ENCODE peak calls at places on chromosomes 6 and 20, in seven cellular contexts. Y is Peyer's patch, N is stomach, H is vagina, A is IMR-90, G is ovary, P is testis. Q is an unnamed sample.

GRCh38 chr6:47922391-47922790 is 140.6 kb downstream of the OPN5 start:
- DNase-seq in Y (no peak), N (no peak), H (no peak), A (no peak), G (no peak), P (no peak), Q (no peak)

GRCh38 chr6:155311076-155311475 is 3.2 kb downstream of the TFB1M start:
- DNase-seq in Y (no peak), N (peak), H (no peak), A (peak), G (no peak), P (no peak), Q (no peak)

GRCh38 chr6:87908978-87909802 is 138.5 kb upstream of the SPACA1 start:
- DNase-seq in Y (no peak), N (no peak), H (no peak), A (no peak), G (no peak), P (no peak), Q (no peak)

GRCh38 chr20:60960500-60960899 is 291.6 kb upstream of the CDH4 start:
- DNase-seq in Y (no peak), N (no peak), H (no peak), A (no peak), G (no peak), P (no peak), Q (no peak)

GRCh38 chr6:125190667-125191066 is 37.1 kb downstream of the TPD52L1 start:
- DNase-seq in Y (no peak), N (no peak), H (no peak), A (no peak), G (no peak), P (no peak), Q (no peak)

GRCh38 chr6:55794136-55794812 is 81.1 kb downstream of the BMP5 start:
- DNase-seq in Y (no peak), N (no peak), H (no peak), A (peak), G (no peak), P (no peak), Q (no peak)

GRCh38 chr20:41308290-41308691 is 9.2 kb downstream of the ZHX3 start:
- DNase-seq in Y (no peak), N (no peak), H (no peak), A (peak), G (no peak), P (no peak), Q (no peak)

GRCh38 chr6:41462980-41463930 is 82.9 kb upstream of the FOXP4 start:
- DNase-seq in Y (peak), N (peak), H (no peak), A (peak), G (peak), P (peak), Q (peak)

GRCh38 chr20:17520583-17520982 is 10.6 kb downstream of the BFSP1 start:
- DNase-seq in Y (no peak), N (no peak), H (no peak), A (no peak), G (no peak), P (no peak), Q (no peak)

GRCh38 chr6:7721654-7722053 is 4.2 kb upstream of the BMP6 start:
- DNase-seq in Y (no peak), N (no peak), H (no peak), A (peak), G (no peak), P (no peak), Q (no peak)

GRCh38 chr6:70763754-70764153 is 96.1 kb downstream of the SMAP1 start:
- DNase-seq in Y (no peak), N (no peak), H (no peak), A (peak), G (no peak), P (no peak), Q (no peak)

GRCh38 chr20:30811896-30812671 is 445.4 kb upstream of the DEFB115 start:
- DNase-seq in Y (peak), N (no peak), H (no peak), A (peak), G (no peak), P (peak), Q (peak)

GRCh38 chr6:44253307-44254101 is 3.8 kb downstream of the SLC35B2 start:
- DNase-seq in Y (peak), N (peak), H (no peak), A (no peak), G (no peak), P (peak), Q (no peak)

GRCh38 chr6:148422085-148422484 is 79.4 kb downstream of the SASH1 start:
- DNase-seq in Y (no peak), N (no peak), H (no peak), A (no peak), G (no peak), P (no peak), Q (no peak)

GRCh38 chr20:43361526-43361925 is 96.2 kb upstream of the SRSF6 start:
- DNase-seq in Y (no peak), N (no peak), H (no peak), A (no peak), G (no peak), P (no peak), Q (no peak)

GRCh38 chr6:105781248-105781647 is 304.9 kb upstream of the PRDM1 start:
- DNase-seq in Y (no peak), N (no peak), H (no peak), A (no peak), G (no peak), P (no peak), Q (no peak)

GRCh38 chr6:144744720-144745119 is 459.6 kb downstream of the UTRN start:
- DNase-seq in Y (no peak), N (no peak), H (no peak), A (no peak), G (no peak), P (no peak), Q (no peak)

GRCh38 chr20:4134861-4135379 is 119.6 kb upstream of the RNF24 start:
- DNase-seq in Y (no peak), N (peak), H (no peak), A (no peak), G (no peak), P (no peak), Q (no peak)

GRCh38 chr6:42313038-42313437 is 95.4 kb upstream of the MRPS10 start:
- DNase-seq in Y (no peak), N (no peak), H (no peak), A (peak), G (no peak), P (no peak), Q (no peak)

GRCh38 chr6:43402819-43403218 is 24.5 kb upstream of the ABCC10 start:
- DNase-seq in Y (no peak), N (no peak), H (no peak), A (no peak), G (no peak), P (no peak), Q (no peak)

GRCh38 chr6:158813032-158813431 is 6.1 kb downstream of the EZR start:
- DNase-seq in Y (peak), N (peak), H (no peak), A (no peak), G (no peak), P (no peak), Q (no peak)

GRCh38 chr6:132669690-132670291 is 10.8 kb upstream of the TAAR1 start:
- DNase-seq in Y (no peak), N (no peak), H (no peak), A (peak), G (no peak), P (no peak), Q (no peak)

GRCh38 chr20:47272893-47273590 is 83.5 kb downstream of the ZMYND8 start:
- DNase-seq in Y (peak), N (peak), H (no peak), A (peak), G (no peak), P (peak), Q (peak)

GRCh38 chr6:90204327-90204726 is 92.3 kb downstream of the BACH2 start:
- DNase-seq in Y (no peak), N (no peak), H (no peak), A (no peak), G (no peak), P (no peak), Q (no peak)

GRCh38 chr20:6142348-6142993 is 19.6 kb upstream of the FERMT1 start:
- DNase-seq in Y (peak), N (peak), H (no peak), A (peak), G (no peak), P (peak), Q (no peak)

GRCh38 chr20:45976132-45976531 is 4.1 kb upstream of the ZNF335 start:
- DNase-seq in Y (no peak), N (no peak), H (no peak), A (no peak), G (no peak), P (no peak), Q (no peak)

GRCh38 chr20:34085544-34086040 is 26.5 kb downstream of the EIF2S2 start:
- DNase-seq in Y (no peak), N (no peak), H (no peak), A (no peak), G (no peak), P (no peak), Q (no peak)

GRCh38 chr20:34082232-34082887 is 29.7 kb downstream of the EIF2S2 start:
- DNase-seq in Y (no peak), N (no peak), H (no peak), A (no peak), G (no peak), P (no peak), Q (no peak)

GRCh38 chr20:34083781-34084180 is 28.3 kb downstream of the EIF2S2 start:
- DNase-seq in Y (no peak), N (no peak), H (no peak), A (no peak), G (no peak), P (no peak), Q (no peak)

GRCh38 chr20:34084227-34084923 is 27.7 kb downstream of the EIF2S2 start:
- DNase-seq in Y (no peak), N (no peak), H (no peak), A (no peak), G (no peak), P (no peak), Q (no peak)

DNA sequence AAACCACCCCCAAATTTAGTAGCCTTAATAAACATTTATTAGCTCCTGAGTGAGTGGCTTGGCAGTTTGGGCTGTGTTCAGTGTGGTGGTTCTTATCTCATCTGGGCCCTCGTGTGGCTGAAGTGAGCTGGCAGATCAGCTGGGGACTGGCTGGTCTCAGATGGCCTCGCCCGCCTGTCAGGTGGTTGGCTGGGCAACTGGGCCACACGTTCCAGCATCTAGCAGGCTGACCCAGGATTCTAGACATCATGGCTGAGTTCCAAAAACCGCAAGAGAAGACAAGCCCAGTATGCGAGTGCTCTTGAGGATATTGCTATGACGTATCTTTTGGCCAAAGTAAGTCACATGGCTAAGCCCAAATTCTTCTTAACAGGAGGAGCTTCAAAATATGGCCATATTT is 28.9 kb downstream of the EIF2S2 start:
- DNase-seq in Y (no peak), N (peak), H (no peak), A (peak), G (peak), P (peak), Q (peak)
- TF ChIP-seq POLR2A in Y (no peak), N (no peak), H (no peak), A (no peak), G (no peak), P (no peak), Q (no peak)

GRCh38 chr6:116842374-116842947 is 13.6 kb upstream of the GPRC6A start:
- DNase-seq in Y (no peak), N (no peak), H (no peak), A (no peak), G (no peak), P (no peak), Q (no peak)

DNA sequence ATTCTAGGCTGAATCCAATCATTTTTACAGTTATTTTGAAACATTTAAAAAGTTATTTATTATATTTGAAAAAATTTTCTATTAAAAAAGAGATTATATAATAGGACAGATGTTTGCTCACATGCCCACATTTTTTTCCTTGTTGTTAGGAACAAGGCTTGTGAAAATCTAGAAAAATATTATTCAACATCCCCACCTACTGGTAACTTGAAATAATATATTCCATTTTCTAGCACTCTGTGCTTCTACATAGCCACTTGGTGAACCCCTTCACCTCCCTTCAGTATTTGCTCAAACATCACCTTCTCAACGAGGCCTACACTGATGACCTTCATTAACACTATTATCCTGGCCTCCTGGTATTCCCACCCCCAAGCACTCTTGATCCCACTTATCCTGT is 18.4 kb upstream of the GPRC6A start:
- DNase-seq in Y (no peak), N (no peak), H (no peak), A (peak), G (no peak), P (no peak), Q (no peak)
- TF ChIP-seq CTCF in Y (no peak), N (no peak), H (no peak), A (peak), G (no peak), P (no peak), Q (no peak)

GRCh38 chr6:33737267-33738026 is 9.3 kb downstream of the IP6K3 start:
- DNase-seq in Y (no peak), N (no peak), H (no peak), A (no peak), G (no peak), P (no peak), Q (peak)

GRCh38 chr6:33740204-33740608 is 6.5 kb downstream of the IP6K3 start:
- DNase-seq in Y (no peak), N (no peak), H (no peak), A (no peak), G (no peak), P (no peak), Q (peak)

GRCh38 chr6:33738153-33738552 is 8.6 kb downstream of the IP6K3 start:
- DNase-seq in Y (no peak), N (no peak), H (no peak), A (no peak), G (no peak), P (no peak), Q (no peak)

GRCh38 chr6:33739611-33740010 is 7.1 kb downstream of the IP6K3 start:
- DNase-seq in Y (no peak), N (no peak), H (no peak), A (no peak), G (no peak), P (no peak), Q (no peak)

GRCh38 chr6:33738879-33739278 is 7.8 kb downstream of the IP6K3 start:
- DNase-seq in Y (no peak), N (no peak), H (no peak), A (no peak), G (no peak), P (no peak), Q (no peak)
- TF ChIP-seq POLR2A in Y (no peak), N (no peak), H (no peak), A (no peak), G (no peak), P (no peak), Q (no peak)

DNA sequence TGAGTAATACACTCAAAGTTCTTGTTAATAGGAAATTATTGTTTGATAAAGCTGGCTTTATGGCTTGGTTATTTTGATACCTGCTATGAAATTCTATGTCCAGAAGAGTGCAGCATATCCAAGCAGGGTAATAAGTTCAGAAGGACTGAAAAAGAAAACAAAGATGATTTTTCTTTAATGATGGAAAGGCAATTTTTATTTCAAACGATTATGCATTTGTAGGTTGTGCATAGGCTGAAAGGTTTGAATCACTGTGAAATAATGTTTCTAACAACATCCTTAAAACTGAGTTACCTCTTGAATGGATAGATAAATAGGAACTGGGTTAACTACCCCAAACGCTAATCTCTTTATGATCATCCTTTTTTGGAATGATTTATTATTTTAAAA is 1.4 kb upstream of the MAN1A1 start:
- DNase-seq in Y (no peak), N (no peak), H (no peak), A (peak), G (no peak), P (no peak), Q (no peak)
- TF ChIP-seq CTCF in Y (peak), N (peak), H (no peak), A (peak), G (peak), P (no peak), Q (peak)

DNA sequence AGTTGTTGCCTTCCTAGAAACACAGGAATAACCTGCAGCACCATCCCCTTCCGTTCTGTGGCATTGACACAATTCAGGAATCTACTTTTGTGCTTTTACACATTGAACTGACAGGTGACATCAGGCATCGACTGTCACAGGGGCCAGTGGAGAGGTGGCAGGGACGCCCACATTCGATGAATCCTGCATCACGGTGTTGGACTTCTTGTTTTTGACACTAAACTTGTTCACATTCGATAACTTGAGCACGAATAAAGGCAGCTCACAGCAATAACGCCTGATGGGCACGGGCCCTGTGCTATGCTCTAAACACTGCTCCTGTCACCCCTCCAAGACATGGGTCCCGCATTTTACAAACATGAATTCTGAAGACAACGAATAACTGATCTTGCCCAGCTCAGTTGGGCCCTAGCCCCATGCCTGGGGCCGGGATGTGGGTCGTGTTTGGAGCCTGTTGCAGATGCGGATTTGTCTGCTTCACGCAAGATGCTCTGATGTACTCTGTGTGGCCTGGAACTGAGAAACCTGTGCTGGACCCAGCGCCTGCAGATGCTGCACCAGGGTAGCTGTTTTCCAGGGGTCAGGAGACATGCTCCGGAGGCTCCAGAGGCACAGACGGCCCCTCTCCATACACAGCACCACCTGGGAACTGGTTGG is 75.7 kb downstream of the TTLL2 start:
- DNase-seq in Y (no peak), N (no peak), H (peak), A (no peak), G (no peak), P (no peak), Q (no peak)
- TF ChIP-seq POLR2A in Y (no peak), N (no peak), H (no peak), A (no peak), G (no peak), P (no peak), Q (no peak)

DNA sequence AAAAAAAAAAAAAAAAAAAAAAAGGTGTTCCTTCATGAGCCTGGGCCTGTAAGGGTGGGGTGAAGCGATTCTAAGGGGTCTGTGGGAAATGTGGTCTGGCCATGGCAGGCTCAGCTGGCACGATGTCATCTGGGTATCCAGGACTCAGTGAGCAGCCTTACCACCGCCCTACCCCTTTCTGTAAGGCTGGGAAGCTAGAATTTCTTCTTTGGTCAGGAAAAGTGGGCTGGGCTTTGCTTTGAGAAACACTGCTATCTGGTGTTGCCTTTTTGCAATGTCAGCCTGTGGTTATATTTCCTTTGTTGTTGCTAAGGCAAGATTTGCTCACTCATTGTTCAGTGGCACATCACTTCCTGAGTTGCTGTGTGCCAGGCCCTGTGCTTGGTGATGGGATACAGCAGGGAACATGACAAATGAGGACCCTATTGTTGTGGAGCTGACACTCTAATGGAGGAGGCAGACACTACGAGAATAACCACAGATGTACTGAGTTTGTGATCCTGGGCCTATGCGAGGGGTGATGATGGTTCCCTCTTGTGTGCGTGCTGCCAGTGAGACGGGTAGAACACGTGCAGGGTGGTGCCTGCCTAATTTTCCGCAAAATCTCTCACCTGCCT is 45.9 kb upstream of the ZNFX1 start:
- DNase-seq in Y (no peak), N (no peak), H (no peak), A (peak), G (no peak), P (no peak), Q (no peak)
- TF ChIP-seq CTCF in Y (peak), N (peak), H (no peak), A (peak), G (no peak), P (no peak), Q (peak)

DNA sequence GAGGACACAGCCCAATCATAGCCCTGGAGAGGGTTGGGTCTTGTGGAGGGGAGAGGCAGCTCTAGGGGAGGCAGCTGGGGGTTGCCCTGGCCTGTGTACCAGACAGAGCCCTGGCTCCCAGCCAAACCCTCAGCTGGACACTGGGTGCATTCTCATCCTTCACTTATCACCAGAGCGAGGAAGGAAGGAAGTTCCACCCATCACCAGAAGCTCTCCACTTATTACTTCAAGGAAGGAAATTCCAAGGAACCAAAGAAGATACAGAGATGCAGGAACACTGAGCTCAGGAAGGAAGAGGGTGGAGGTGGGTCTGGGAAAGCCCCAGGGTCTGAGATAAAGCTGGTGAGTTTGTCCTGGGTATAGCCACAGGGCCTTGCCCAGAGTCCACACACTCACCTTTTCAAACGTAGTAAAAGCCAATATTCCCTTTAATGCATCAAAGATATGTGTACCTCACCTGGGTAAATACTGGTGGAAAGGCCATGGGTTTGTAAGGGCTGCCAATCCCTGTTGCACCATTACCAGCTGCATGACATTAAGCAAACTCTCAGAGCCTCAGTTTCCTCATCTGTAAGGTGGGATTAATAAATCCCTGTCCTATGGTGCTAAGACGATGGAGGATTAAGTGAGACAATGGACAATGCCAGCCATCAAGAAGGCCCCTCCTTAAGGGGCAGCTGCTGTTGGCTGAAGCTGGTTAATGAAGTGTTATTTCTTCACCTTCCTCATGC is 109.7 kb upstream of the NAA20 start:
- DNase-seq in Y (no peak), N (no peak), H (no peak), A (no peak), G (no peak), P (no peak), Q (peak)
- TF ChIP-seq POLR2A in Y (no peak), N (no peak), H (no peak), A (no peak), G (no peak), P (no peak), Q (no peak)

Q was measured in heart left ventricle.